ENCODE peak calls at places on chromosomes 3 and 15, in six cellular contexts. C is myocyte, R is H9, B is RKO, V is lower leg skin, F is endothelial cell. W is an unnamed sample.

GRCh38 chr3:115062009-115062408 is 85.1 kb downstream of the ZBTB20 start:
- DNase-seq in B (no peak), C (peak; percentile 70), V (no peak), F (no peak), R (no peak), W (no peak)

GRCh38 chr15:60840703-60841411 is 361.9 kb upstream of the ICE2 start:
- DNase-seq in C (peak; percentile 8), B (no peak), V (no peak), R (no peak), F (no peak), W (no peak)

GRCh38 chr3:190862209-190863118 is at the start of gene GMNC:
- DNase-seq in F (peak; percentile 79), R (peak; percentile 91), V (peak; percentile 94), B (peak; percentile 76), C (peak; percentile 83), W (peak; percentile 54)

GRCh38 chr15:25832158-25832557 is 31.0 kb downstream of the ATP10A start:
- DNase-seq in B (no peak), R (no peak), C (peak; percentile 49), F (no peak), V (no peak), W (no peak)

GRCh38 chr15:62369454-62369853 is 204.4 kb upstream of the C2CD4B start:
- DNase-seq in R (no peak), B (no peak), F (no peak), C (no peak), V (no peak), W (no peak)

GRCh38 chr3:4546346-4547178 is 53.4 kb downstream of the ITPR1 start:
- DNase-seq in V (no peak), B (no peak), F (no peak), R (no peak), C (no peak), W (no peak)

GRCh38 chr15:79172032-79172481 is 81.5 kb upstream of the RASGRF1 start:
- DNase-seq in C (no peak), R (peak; percentile 66), F (no peak), V (peak; percentile 71), B (no peak), W (no peak)

GRCh38 chr3:117526485-117527079 is 817.0 kb downstream of the TUSC7 start:
- DNase-seq in V (no peak), C (peak; percentile 30), R (no peak), F (peak; percentile 49), B (peak; percentile 35), W (peak; percentile 71)

GRCh38 chr15:69652906-69653305 is 200.3 kb downstream of the RPLP1 start:
- DNase-seq in F (no peak), C (no peak), V (peak; percentile 6), B (no peak), R (peak; percentile 14), W (no peak)

GRCh38 chr3:81490541-81491288 is 270.7 kb downstream of the GBE1 start:
- DNase-seq in R (peak; percentile 84), C (peak; percentile 78), F (peak; percentile 84), V (peak; percentile 88), B (peak; percentile 88), W (peak; percentile 76)

GRCh38 chr3:71109977-71110285 is 473.6 kb downstream of the FOXP1 start:
- DNase-seq in V (no peak), B (no peak), R (no peak), F (no peak), C (no peak), W (no peak)

GRCh38 chr15:49832421-49832980 is 211.7 kb downstream of the DTWD1 start:
- DNase-seq in F (no peak), B (peak; percentile 28), R (peak; percentile 76), V (no peak), C (no peak), W (no peak)

GRCh38 chr15:29364429-29365078 is 94.9 kb upstream of the NSMCE3 start:
- DNase-seq in V (no peak), F (no peak), C (peak; percentile 24), R (peak; percentile 44), B (peak; percentile 56), W (no peak)

GRCh38 chr3:105791919-105792786 is 76.7 kb downstream of the CBLB start:
- DNase-seq in V (peak; percentile 90), F (no peak), R (no peak), B (peak; percentile 56), C (peak; percentile 46), W (peak; percentile 91)

GRCh38 chr3:97720417-97720816 is 44.1 kb upstream of the ARL6 start:
- DNase-seq in B (no peak), V (no peak), F (no peak), R (no peak), C (peak; percentile 15), W (no peak)

GRCh38 chr3:43378066-43378935 is 92.0 kb downstream of the SNRK start:
- DNase-seq in B (peak; percentile 20), R (peak; percentile 67), V (no peak), C (peak; percentile 26), F (no peak), W (no peak)

GRCh38 chr3:46208167-46208704 is at the start of gene CCR1:
- DNase-seq in B (peak; percentile 15), R (peak; percentile 61), F (peak; percentile 35), V (no peak), C (peak; percentile 52), W (peak; percentile 56)

GRCh38 chr3:59784164-59784563 is 734.3 kb upstream of the CFAP20DC start:
- DNase-seq in F (no peak), B (no peak), V (no peak), C (no peak), R (no peak), W (no peak)

GRCh38 chr3:134775831-134776230 is 19.2 kb upstream of the EPHB1 start:
- DNase-seq in B (no peak), C (no peak), R (no peak), F (no peak), V (no peak), W (no peak)

GRCh38 chr3:23153034-23153433 is 50.1 kb upstream of the UBE2E2 start:
- DNase-seq in B (no peak), C (no peak), F (no peak), V (no peak), R (no peak), W (no peak)

GRCh38 chr3:52225452-52226228 is at the start of gene TLR9:
- DNase-seq in B (no peak), R (peak; percentile 28), V (no peak), C (no peak), F (no peak), W (no peak)

GRCh38 chr3:632571-633170 is 436.1 kb downstream of the CHL1 start:
- DNase-seq in R (peak; percentile 76), C (peak; percentile 46), B (peak; percentile 79), V (no peak), F (peak; percentile 4), W (no peak)

GRCh38 chr3:73604491-73604890 is 20.2 kb downstream of the PDZRN3 start:
- DNase-seq in V (no peak), F (no peak), C (no peak), B (no peak), R (no peak), W (no peak)

GRCh38 chr3:186209810-186210752 is 101.2 kb upstream of the ETV5 start:
- DNase-seq in V (no peak), C (peak; percentile 94), F (no peak), B (no peak), R (peak; percentile 47), W (no peak)

GRCh38 chr15:79682285-79682684 is 214.5 kb downstream of the MTHFS start:
- DNase-seq in R (no peak), C (peak; percentile 80), V (no peak), F (no peak), B (peak; percentile 21), W (no peak)

GRCh38 chr3:10757021-10757820 is 58.8 kb upstream of the SLC6A11 start:
- DNase-seq in F (no peak), V (peak; percentile 65), B (peak; percentile 29), C (no peak), R (no peak), W (no peak)

GRCh38 chr3:50493086-50493485 is 10.3 kb downstream of the CACNA2D2 start:
- DNase-seq in C (no peak), F (no peak), V (no peak), B (no peak), R (no peak), W (no peak)

GRCh38 chr15:34280193-34280592 is 55.4 kb downstream of the EMC4 start:
- DNase-seq in V (no peak), C (no peak), F (no peak), B (no peak), R (no peak), W (no peak)

GRCh38 chr15:69056365-69056764 is 41.9 kb downstream of the NOX5 start:
- DNase-seq in R (no peak), F (no peak), V (no peak), B (no peak), C (no peak), W (no peak)

GRCh38 chr15:53110999-53111398 is 320.9 kb upstream of the ONECUT1 start:
- DNase-seq in C (no peak), V (no peak), B (no peak), F (no peak), R (peak; percentile 31), W (no peak)

GRCh38 chr3:73710340-73710739 is 85.6 kb upstream of the PDZRN3 start:
- DNase-seq in F (no peak), V (no peak), B (no peak), R (no peak), C (no peak), W (no peak)